ENCODE peak calls at places on chromosome 22, in five cellular contexts. V is right lobe of liver, E is fibroblast of pulmonary artery, L is IMR-90, U is HL-60. O is an unnamed sample.

GRCh38 chr22:23501708-23502107 is 78.4 kb downstream of the IGLL1 start:
- DNase-seq in V (no peak), E (no peak), L (no peak), U (no peak), O (no peak)

GRCh38 chr22:30873086-30873650 is 95.4 kb downstream of the MORC2 start:
- DNase-seq in V (no peak), E (no peak), L (no peak), U (no peak), O (no peak)

GRCh38 chr22:19495562-19496323 is 16.0 kb downstream of the CDC45 start:
- DNase-seq in V (no peak), E (peak), L (peak), U (no peak), O (no peak)

GRCh38 chr22:45318558-45319318 is 9.0 kb downstream of the FAM118A start:
- DNase-seq in V (no peak), E (peak), L (peak), U (peak), O (no peak)

GRCh38 chr22:38429460-38430128 is 25.4 kb downstream of the KCNJ4 start:
- DNase-seq in V (no peak), E (peak), L (peak), U (no peak), O (no peak)

GRCh38 chr22:48959496-48959895 is 868.2 kb downstream of the BRD1 start:
- DNase-seq in V (no peak), E (no peak), L (no peak), U (no peak), O (no peak)

GRCh38 chr22:27112273-27112672 is 454.9 kb downstream of the MIAT start:
- DNase-seq in V (no peak), E (no peak), L (no peak), U (no peak), O (no peak)

GRCh38 chr22:19448076-19448607 is 631 bp upstream of the C22orf39 start:
- DNase-seq in V (no peak), E (peak), L (peak), U (peak), O (peak)

GRCh38 chr22:46833228-46833627 is 70.8 kb downstream of the TBC1D22A start:
- DNase-seq in V (no peak), E (peak), L (peak), U (peak), O (no peak)

GRCh38 chr22:35914665-35915476 is 113.8 kb downstream of the RBFOX2 start:
- DNase-seq in V (no peak), E (peak), L (peak), U (no peak), O (no peak)

GRCh38 chr22:17847360-17848078 is 73.2 kb upstream of the BID start:
- DNase-seq in V (no peak), E (no peak), L (no peak), U (no peak), O (no peak)

GRCh38 chr22:32378703-32379272 is 21.1 kb downstream of the RFPL3 start:
- DNase-seq in V (no peak), E (peak), L (peak), U (peak), O (no peak)

GRCh38 chr22:28116261-28116673 is 197.2 kb upstream of the PITPNB start:
- DNase-seq in V (no peak), E (peak), L (peak), U (no peak), O (no peak)

GRCh38 chr22:47052236-47053012 is 290.0 kb downstream of the TBC1D22A start:
- DNase-seq in V (peak), E (no peak), L (no peak), U (no peak), O (no peak)

GRCh38 chr22:46754110-46754799 is 8.2 kb upstream of the TBC1D22A start:
- DNase-seq in V (peak), E (peak), L (peak), U (peak), O (no peak)

GRCh38 chr22:28989035-28989464 is 72.6 kb downstream of the C22orf31 start:
- DNase-seq in V (no peak), E (peak), L (no peak), U (no peak), O (no peak)

GRCh38 chr22:23057331-23057730 is 13.0 kb upstream of the GNAZ start:
- DNase-seq in V (no peak), E (no peak), L (no peak), U (no peak), O (no peak)

GRCh38 chr22:27989758-27990450 is 70.8 kb upstream of the PITPNB start:
- DNase-seq in V (no peak), E (no peak), L (no peak), U (no peak), O (no peak)

GRCh38 chr22:18110194-18110943 is at the start of gene TUBA8:
- DNase-seq in V (peak), E (peak), L (peak), U (peak), O (no peak)

GRCh38 chr22:45784357-45785277 is 113.0 kb downstream of the ATXN10 start:
- DNase-seq in V (no peak), E (no peak), L (no peak), U (no peak), O (no peak)

GRCh38 chr22:22687638-22688500 is 43.5 kb downstream of the GGTLC2 start:
- DNase-seq in V (no peak), E (peak), L (peak), U (peak), O (no peak)

GRCh38 chr22:20034143-20034542 is 13.2 kb downstream of the TANGO2 start:
- DNase-seq in V (no peak), E (no peak), L (no peak), U (no peak), O (peak)

GRCh38 chr22:21840236-21840823 is 27.1 kb downstream of the MAPK1 start:
- DNase-seq in V (no peak), E (no peak), L (no peak), U (no peak), O (no peak)

GRCh38 chr22:22558071-22558971 is 744 bp downstream of the PRAME start:
- DNase-seq in V (no peak), E (no peak), L (no peak), U (peak), O (no peak)

GRCh38 chr22:45537734-45538181 is 35.1 kb downstream of the FBLN1 start:
- DNase-seq in V (no peak), E (peak), L (peak), U (no peak), O (no peak)

GRCh38 chr22:48099251-48099650 is 1336.8 kb downstream of the TBC1D22A start:
- DNase-seq in V (no peak), E (no peak), L (no peak), U (no peak), O (no peak)

GRCh38 chr22:30921108-30921507 is 47.5 kb downstream of the MORC2 start:
- DNase-seq in V (no peak), E (no peak), L (no peak), U (no peak), O (no peak)

GRCh38 chr22:36885474-36885873 is 24.7 kb downstream of the NCF4 start:
- DNase-seq in V (no peak), E (peak), L (no peak), U (peak), O (no peak)

GRCh38 chr22:46008836-46009596 is 32.1 kb upstream of the WNT7B start:
- DNase-seq in V (peak), E (no peak), L (no peak), U (no peak), O (no peak)

GRCh38 chr22:22207845-22208564 is 36.6 kb upstream of the VPREB1 start:
- DNase-seq in V (peak), E (peak), L (peak), U (peak), O (peak)

GRCh38 chr22:23268139-23268712 is 87.9 kb downstream of the BCR start:
- DNase-seq in V (no peak), E (no peak), L (no peak), U (no peak), O (no peak)

GRCh38 chr22:46568102-46568809 is 30.8 kb upstream of the CELSR1 start:
- DNase-seq in V (no peak), E (no peak), L (no peak), U (no peak), O (no peak)

GRCh38 chr22:35589071-35589735 is 27.9 kb downstream of the MB start:
- DNase-seq in V (peak), E (peak), L (peak), U (peak), O (no peak)

GRCh38 chr22:35961480-35961902 is 67.1 kb downstream of the RBFOX2 start:
- DNase-seq in V (no peak), E (peak), L (peak), U (no peak), O (no peak)

GRCh38 chr22:37233751-37234631 is 10.1 kb downstream of the RAC2 start:
- DNase-seq in V (peak), E (no peak), L (no peak), U (peak), O (no peak)

GRCh38 chr22:38947321-38948112 is 9.9 kb upstream of the APOBEC3A start:
- DNase-seq in V (no peak), E (no peak), L (no peak), U (no peak), O (no peak)

GRCh38 chr22:27212617-27213177 is 555.3 kb downstream of the MIAT start:
- DNase-seq in V (no peak), E (peak), L (peak), U (no peak), O (no peak)

GRCh38 chr22:48821346-48822186 is 1006.1 kb downstream of the BRD1 start:
- DNase-seq in V (no peak), E (no peak), L (no peak), U (no peak), O (no peak)

GRCh38 chr22:28112548-28113043 is 193.5 kb upstream of the PITPNB start:
- DNase-seq in V (no peak), E (peak), L (peak), U (no peak), O (no peak)

GRCh38 chr22:24525416-24526037 is 29.4 kb downstream of the GUCD1 start:
- DNase-seq in V (peak), E (peak), L (peak), U (peak), O (peak)
- TF ChIP-seq CTCF in V (peak), E (peak), L (peak), U (peak), O (peak)

GRCh38 chr22:43851979-43852307 is 10.4 kb downstream of the SULT4A1 start:
- DNase-seq in V (no peak), E (no peak), L (no peak), U (no peak), O (no peak)

GRCh38 chr22:43854151-43854785 is 8.0 kb downstream of the SULT4A1 start:
- DNase-seq in V (no peak), E (no peak), L (no peak), U (no peak), O (no peak)

GRCh38 chr22:43852605-43853327 is 9.5 kb downstream of the SULT4A1 start:
- DNase-seq in V (no peak), E (no peak), L (no peak), U (peak), O (no peak)

GRCh38 chr22:43854786-43855271 is 7.5 kb downstream of the SULT4A1 start:
- DNase-seq in V (no peak), E (no peak), L (no peak), U (no peak), O (no peak)

GRCh38 chr22:43853328-43853931 is 8.9 kb downstream of the SULT4A1 start:
- DNase-seq in V (peak), E (no peak), L (no peak), U (no peak), O (no peak)
- H3K4me3 ChIP-seq in V (no peak), E (no peak), L (no peak), U (no peak), O (no peak)

GRCh38 chr22:50151571-50152537 is 18.7 kb upstream of the PANX2 start:
- DNase-seq in V (no peak), E (no peak), L (no peak), U (no peak), O (no peak)
- TF ChIP-seq CTCF in V (no peak), E (no peak), L (no peak), U (no peak), O (no peak)

GRCh38 chr22:39997421-39997820 is 2.7 kb downstream of the FAM83F start:
- DNase-seq in V (no peak), E (no peak), L (no peak), U (no peak), O (no peak)

GRCh38 chr22:39995346-39996252 is 845 bp downstream of the FAM83F start:
- DNase-seq in V (no peak), E (no peak), L (no peak), U (no peak), O (no peak)

GRCh38 chr22:39994566-39995345 is at the start of gene FAM83F:
- DNase-seq in V (peak), E (no peak), L (no peak), U (no peak), O (no peak)

GRCh38 chr22:39997939-39998726 is 3.4 kb downstream of the FAM83F start:
- DNase-seq in V (peak), E (peak), L (peak), U (no peak), O (no peak)

GRCh38 chr22:39996732-39997131 is 2.0 kb downstream of the FAM83F start:
- DNase-seq in V (no peak), E (no peak), L (no peak), U (no peak), O (no peak)
- H3K4me3 ChIP-seq in V (no peak), E (no peak), L (no peak), U (no peak), O (no peak)

GRCh38 chr22:42881298-42881697 is 24.2 kb upstream of the ARFGAP3 start:
- DNase-seq in V (peak), E (no peak), L (no peak), U (no peak), O (no peak)
- TF ChIP-seq CTCF in V (no peak), E (no peak), L (no peak), U (no peak), O (no peak)

GRCh38 chr22:41913842-41914534 is 886 bp downstream of the SHISA8 start:
- DNase-seq in V (no peak), E (no peak), L (no peak), U (no peak), O (no peak)

GRCh38 chr22:41912338-41913039 is 2.4 kb downstream of the SHISA8 start:
- DNase-seq in V (no peak), E (no peak), L (no peak), U (no peak), O (no peak)

GRCh38 chr22:41914611-41915034 is 251 bp downstream of the SHISA8 start:
- DNase-seq in V (no peak), E (no peak), L (no peak), U (no peak), O (no peak)

GRCh38 chr22:41911292-41911611 is 3.6 kb downstream of the SHISA8 start:
- DNase-seq in V (no peak), E (no peak), L (no peak), U (no peak), O (no peak)

GRCh38 chr22:41913040-41913719 is 1.7 kb downstream of the SHISA8 start:
- DNase-seq in V (no peak), E (no peak), L (no peak), U (no peak), O (no peak)
- H3K4me3 ChIP-seq in V (no peak), E (no peak), L (no peak), U (no peak), O (peak)